ENCODE peak calls at places on chromosomes 3 and 15, in ten cellular contexts. C is CD8-positive, alpha-beta memory T cell; W is amygdala; H is A172; V is SW480; Z is NCI-H774; O is iris pigment epithelial cell; R is activated T-cell treated with anti-CD3 and anti-CD28 coated beads for 1 hour; I is activated CD4-positive, alpha-beta T cell treated with anti-CD3 and anti-CD28 coated beads, Interleukin-2, amount 10 ng/mL, durations not matched to agents 7 days and 5 days; B is mesothelial cell of epicardium. L is an unnamed sample.

GRCh38 chr15:60674704-60675405 is 195.9 kb upstream of the ICE2 start:
- DNase-seq in C (no peak), W (no peak), H (no peak), V (no peak), Z (no peak), O (peak; percentile 20), R (no peak), I (no peak), B (no peak), L (no peak)

GRCh38 chr15:70376929-70377691 is 279.4 kb upstream of the TLE3 start:
- DNase-seq in C (no peak), W (no peak), H (no peak), V (peak; percentile 4), Z (no peak), O (peak; percentile 41), R (no peak), I (no peak), B (no peak), L (no peak)

GRCh38 chr15:26974120-26974780 is 3.3 kb downstream of the GABRG3 start:
- DNase-seq in C (no peak), W (no peak), H (no peak), V (peak; percentile 27), Z (peak; percentile 52), O (peak; percentile 20), R (no peak), I (no peak), B (no peak), L (peak; percentile 6)

GRCh38 chr3:183300996-183301562 is 48.0 kb downstream of the B3GNT5 start:
- DNase-seq in C (no peak), W (no peak), H (no peak), V (no peak), Z (no peak), O (peak; percentile 77), R (no peak), I (no peak), B (no peak), L (no peak)

GRCh38 chr15:48766196-48766595 is 44.7 kb downstream of the CEP152 start:
- DNase-seq in C (no peak), W (no peak), H (peak; percentile 35), V (no peak), Z (no peak), O (peak; percentile 70), R (no peak), I (no peak), B (no peak), L (no peak)

GRCh38 chr3:49689046-49689886 is at the start of the genes MST1 and RNF123:
- DNase-seq in C (peak; percentile 92), W (no peak), H (peak; percentile 60), V (peak; percentile 77), Z (no peak), O (peak; percentile 88), R (peak; percentile 90), I (peak; percentile 92), B (peak; percentile 89), L (no peak)

GRCh38 chr15:61046291-61046690 is 182.8 kb downstream of the RORA start:
- DNase-seq in C (no peak), W (no peak), H (no peak), V (no peak), Z (no peak), O (no peak), R (no peak), I (no peak), B (no peak), L (no peak)

GRCh38 chr3:38136272-38136806 is 588 bp downstream of the ACAA1 start:
- DNase-seq in C (no peak), W (no peak), H (no peak), V (peak; percentile 45), Z (no peak), O (peak; percentile 32), R (no peak), I (peak; percentile 20), B (no peak), L (no peak)

GRCh38 chr3:76505202-76505875 is 534.6 kb upstream of the ROBO2 start:
- DNase-seq in C (no peak), W (no peak), H (no peak), V (no peak), Z (no peak), O (peak; percentile 18), R (no peak), I (no peak), B (no peak), L (no peak)

GRCh38 chr3:190586631-190587000 is 72.7 kb downstream of the IL1RAP start:
- DNase-seq in C (no peak), W (no peak), H (peak; percentile 80), V (no peak), Z (no peak), O (peak; percentile 79), R (no peak), I (peak; percentile 16), B (no peak), L (no peak)

GRCh38 chr3:114551770-114552526 is 258.1 kb downstream of the TIGIT start:
- DNase-seq in C (no peak), W (no peak), H (peak; percentile 84), V (peak; percentile 13), Z (no peak), O (peak; percentile 81), R (no peak), I (no peak), B (no peak), L (no peak)

GRCh38 chr3:117893638-117894037 is 1141.0 kb downstream of the IGSF11 start:
- DNase-seq in C (no peak), W (no peak), H (no peak), V (peak; percentile 1), Z (peak; percentile 22), O (peak; percentile 2), R (no peak), I (no peak), B (no peak), L (peak; percentile 66)

GRCh38 chr15:40743921-40744809 is 10.9 kb downstream of the RMDN3 start:
- DNase-seq in C (peak; percentile 77), W (no peak), H (no peak), V (no peak), Z (no peak), O (peak; percentile 85), R (peak; percentile 42), I (peak; percentile 74), B (no peak), L (no peak)

GRCh38 chr3:105526349-105527111 is 159.8 kb downstream of the ALCAM start:
- DNase-seq in C (no peak), W (no peak), H (peak; percentile 34), V (no peak), Z (peak; percentile 64), O (peak; percentile 41), R (no peak), I (no peak), B (no peak), L (peak; percentile 31)

GRCh38 chr3:177377166-177377565 is 179.9 kb upstream of the TBL1XR1 start:
- DNase-seq in C (no peak), W (no peak), H (no peak), V (no peak), Z (peak; percentile 39), O (no peak), R (no peak), I (no peak), B (no peak), L (no peak)